ENCODE peak calls at places on chromosome 20, in eight cellular contexts. I is GM23248, J is heart left ventricle, B is lower lobe of right lung, U is body of pancreas, M is uterus, E is pancreas, X is stomach. C is an unnamed sample. For H3K4me1, the result is how much of the 10 kb centered on the place peaks cover.

GRCh38 chr20:9978395-9979004 is 56.3 kb upstream of the ANKEF1 start:
- DNase-seq in I (peak), J (no peak), B (no peak), U (peak), M (peak), E (no peak), X (no peak), C (peak)

GRCh38 chr20:21027569-21027968 is 78.6 kb downstream of the LINC00237 start:
- DNase-seq in I (peak), J (no peak), B (no peak), U (no peak), M (no peak), E (no peak), X (no peak), C (no peak)

GRCh38 chr20:31576751-31577150 is 28.3 kb upstream of the ID1 start:
- DNase-seq in I (no peak), J (no peak), B (no peak), U (no peak), M (no peak), E (no peak), X (no peak), C (no peak)

GRCh38 chr20:35007413-35007812 is 51.7 kb downstream of the MYH7B start:
- DNase-seq in I (no peak), J (no peak), B (no peak), U (no peak), M (peak), E (no peak), X (no peak), C (no peak)

GRCh38 chr20:32810941-32811340 is 8.8 kb upstream of the MAPRE1 start:
- DNase-seq in I (no peak), J (no peak), B (no peak), U (no peak), M (no peak), E (no peak), X (no peak), C (no peak)

GRCh38 chr20:428658-429200 is 20.6 kb downstream of the RBCK1 start:
- DNase-seq in I (no peak), J (no peak), B (no peak), U (no peak), M (no peak), E (no peak), X (no peak), C (no peak)

GRCh38 chr20:9583151-9583550 is 68.8 kb downstream of the LAMP5 start:
- DNase-seq in I (no peak), J (no peak), B (no peak), U (no peak), M (no peak), E (no peak), X (no peak), C (no peak)

GRCh38 chr20:63165538-63166422 is 50.2 kb downstream of the YTHDF1 start:
- DNase-seq in I (no peak), J (peak), B (no peak), U (no peak), M (no peak), E (peak), X (no peak), C (no peak)

GRCh38 chr20:33437141-33437911 is 6.2 kb downstream of the SNTA1 start:
- DNase-seq in I (no peak), J (peak), B (no peak), U (peak), M (peak), E (no peak), X (no peak), C (peak)

GRCh38 chr20:9617062-9617461 is 102.7 kb downstream of the LAMP5 start:
- DNase-seq in I (peak), J (no peak), B (peak), U (peak), M (peak), E (no peak), X (peak), C (peak)

GRCh38 chr20:51579137-51579536 is 36.6 kb upstream of the NFATC2 start:
- DNase-seq in I (peak), J (no peak), B (no peak), U (no peak), M (no peak), E (no peak), X (no peak), C (no peak)

GRCh38 chr20:41264819-41265218 is 52.7 kb downstream of the ZHX3 start:
- DNase-seq in I (no peak), J (no peak), B (no peak), U (no peak), M (no peak), E (no peak), X (no peak), C (no peak)

GRCh38 chr20:9911519-9911918 is 72.6 kb upstream of the PAK5 start:
- DNase-seq in I (no peak), J (no peak), B (no peak), U (no peak), M (no peak), E (no peak), X (no peak), C (no peak)

GRCh38 chr20:14921546-14921945 is 584.1 kb upstream of the FLRT3 start:
- DNase-seq in I (peak), J (no peak), B (no peak), U (no peak), M (no peak), E (no peak), X (no peak), C (no peak)

GRCh38 chr20:38143646-38144554 is 21.2 kb downstream of the TGM2 start:
- DNase-seq in I (peak), J (peak), B (no peak), U (peak), M (peak), E (peak), X (peak), C (no peak)

GRCh38 chr20:48636301-48636700 is 191.5 kb downstream of the PREX1 start:
- DNase-seq in I (no peak), J (no peak), B (no peak), U (no peak), M (no peak), E (no peak), X (no peak), C (no peak)

GRCh38 chr20:9503530-9504251 is 10.7 kb upstream of the LAMP5 start:
- DNase-seq in I (peak), J (no peak), B (peak), U (peak), M (no peak), E (no peak), X (no peak), C (no peak)

GRCh38 chr20:38523697-38524096 is 51.1 kb downstream of the RALGAPB start:
- DNase-seq in I (peak), J (no peak), B (no peak), U (no peak), M (no peak), E (no peak), X (no peak), C (no peak)

GRCh38 chr20:62980380-62980960 is 26.3 kb downstream of the BHLHE23 start:
- DNase-seq in I (no peak), J (no peak), B (no peak), U (no peak), M (no peak), E (no peak), X (no peak), C (no peak)

GRCh38 chr20:18042211-18042610 is 15.5 kb downstream of the OVOL2 start:
- DNase-seq in I (no peak), J (no peak), B (no peak), U (no peak), M (no peak), E (peak), X (no peak), C (no peak)

GRCh38 chr20:8305449-8305978 is 173.4 kb downstream of the PLCB1 start:
- DNase-seq in I (peak), J (peak), B (peak), U (peak), M (peak), E (peak), X (peak), C (peak)

GRCh38 chr20:5658897-5659296 is 91.3 kb upstream of the SHLD1 start:
- DNase-seq in I (peak), J (no peak), B (peak), U (peak), M (peak), E (no peak), X (peak), C (peak)

GRCh38 chr20:21225215-21225947 is 77.8 kb upstream of the XRN2 start:
- DNase-seq in I (no peak), J (no peak), B (no peak), U (no peak), M (no peak), E (no peak), X (no peak), C (no peak)

GRCh38 chr20:37968726-37969401 is 64.4 kb downstream of the TTI1 start:
- DNase-seq in I (peak), J (no peak), B (no peak), U (no peak), M (no peak), E (no peak), X (no peak), C (no peak)

GRCh38 chr20:25135031-25135430 is 53.1 kb upstream of the VSX1 start:
- DNase-seq in I (no peak), J (no peak), B (no peak), U (peak), M (no peak), E (no peak), X (no peak), C (no peak)

GRCh38 chr20:57504411-57504810 is 20.5 kb downstream of the CTCFL start:
- DNase-seq in I (no peak), J (no peak), B (no peak), U (no peak), M (no peak), E (no peak), X (no peak), C (no peak)

GRCh38 chr20:38680492-38681118 is 43.7 kb upstream of the SLC32A1 start:
- DNase-seq in I (peak), J (no peak), B (no peak), U (no peak), M (no peak), E (no peak), X (no peak), C (no peak)

GRCh38 chr20:22425344-22426295 is 158.8 kb downstream of the FOXA2 start:
- DNase-seq in I (no peak), J (no peak), B (no peak), U (no peak), M (no peak), E (no peak), X (no peak), C (no peak)

GRCh38 chr20:49765846-49766541 is 46.6 kb upstream of the SLC9A8 start:
- DNase-seq in I (no peak), J (no peak), B (no peak), U (no peak), M (no peak), E (no peak), X (no peak), C (no peak)

GRCh38 chr20:23350855-23351838 is 556 bp downstream of the NXT1 start:
- DNase-seq in I (peak), J (no peak), B (peak), U (peak), M (peak), E (peak), X (peak), C (no peak)

GRCh38 chr20:16613954-16614353 is 40.7 kb upstream of the KIF16B start:
- DNase-seq in I (no peak), J (no peak), B (no peak), U (no peak), M (no peak), E (no peak), X (no peak), C (no peak)

DNA sequence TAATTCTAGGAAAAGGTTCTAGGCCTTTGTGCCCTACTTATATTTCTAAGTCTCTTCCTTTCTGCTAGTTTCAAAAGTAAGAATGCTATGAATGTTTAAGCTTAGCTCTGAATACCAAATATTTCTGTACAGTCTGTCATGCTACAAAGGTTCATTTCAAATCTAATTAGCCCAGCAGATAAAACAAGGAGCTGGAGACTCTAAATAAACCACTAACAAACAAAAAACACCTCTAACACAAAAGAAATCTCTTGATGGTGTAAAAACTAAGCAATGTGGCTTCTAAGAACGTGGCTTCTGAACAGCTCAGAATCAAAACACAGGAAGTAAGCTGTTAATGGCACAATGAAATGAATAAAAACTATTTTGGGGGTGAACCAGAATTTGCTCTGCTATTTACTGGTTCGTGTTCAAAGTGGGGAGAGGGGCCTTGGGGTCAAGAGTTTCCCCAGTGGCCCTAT is 198.3 kb downstream of the BCAS1 start:
- DNase-seq in I (peak), J (no peak), B (no peak), U (no peak), M (no peak), E (no peak), X (no peak), C (no peak)
- H3K4me3 ChIP-seq in I (peak), J (no peak), B (no peak), U (no peak), M (no peak), E (no peak), X (no peak), C (no peak)

DNA sequence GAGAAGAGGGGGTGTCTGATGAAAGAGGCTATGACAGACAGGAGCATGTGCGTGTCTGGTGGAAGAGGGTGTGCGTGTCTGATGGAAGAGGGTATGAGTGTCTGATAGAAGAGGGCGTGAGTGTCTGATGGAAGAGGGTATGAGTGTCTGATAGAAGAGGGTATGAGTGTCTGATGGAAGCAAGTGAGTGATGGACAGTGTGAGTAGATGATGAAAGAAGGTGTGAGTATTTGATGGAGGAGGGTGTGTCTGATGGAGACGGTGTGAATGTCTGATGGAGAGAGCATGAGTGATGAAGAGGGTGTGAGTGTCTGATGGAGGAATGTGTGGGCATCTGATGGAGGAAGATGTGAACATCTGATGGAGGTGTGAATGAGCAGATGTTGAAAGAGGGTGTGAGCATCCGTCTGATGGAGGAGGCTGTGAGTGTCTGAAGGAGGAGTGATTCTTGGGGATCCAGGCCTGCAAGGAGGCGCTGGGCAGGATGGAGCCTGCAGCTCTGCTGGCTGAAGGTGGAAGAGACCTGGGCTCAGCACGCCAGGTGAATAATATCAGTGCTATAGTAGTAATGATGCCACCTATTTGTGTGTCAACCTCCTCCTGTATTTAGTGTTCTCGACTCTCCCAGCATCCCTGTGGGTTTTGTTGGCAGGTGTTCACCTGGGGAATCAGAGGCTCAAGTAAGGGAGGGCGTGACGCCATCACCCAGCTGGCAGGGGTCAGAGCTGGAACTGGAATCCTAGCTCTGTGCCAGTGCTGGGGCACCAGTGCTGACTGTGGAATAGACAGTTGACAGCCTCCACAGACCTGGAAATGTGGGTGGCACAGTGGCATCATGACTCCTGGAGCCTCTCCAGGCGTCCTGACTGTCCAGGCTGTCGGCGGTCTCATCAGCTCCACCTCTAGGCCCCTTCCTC is 103.1 kb downstream of the SYCP2 start:
- DNase-seq in I (no peak), J (no peak), B (no peak), U (no peak), M (no peak), E (no peak), X (no peak), C (no peak)
- H3K4me1 ChIP-seq in I (under half), J (under half), B (under half), U (under half), M (under half), E (under half), X (under half), C (under half)

GRCh38 chr20:36093025-36093803 is 61.3 kb upstream of the EPB41L1 start:
- DNase-seq in I (peak), J (peak), B (peak), U (peak), M (peak), E (peak), X (peak), C (peak)

GRCh38 chr20:36092424-36093024 is 62.0 kb upstream of the EPB41L1 start:
- DNase-seq in I (peak), J (peak), B (no peak), U (peak), M (no peak), E (peak), X (peak), C (no peak)

GRCh38 chr20:36086767-36087166 is 67.8 kb upstream of the EPB41L1 start:
- DNase-seq in I (no peak), J (no peak), B (no peak), U (no peak), M (no peak), E (no peak), X (no peak), C (no peak)

GRCh38 chr20:36091561-36092423 is 62.7 kb upstream of the EPB41L1 start:
- DNase-seq in I (no peak), J (no peak), B (no peak), U (no peak), M (no peak), E (peak), X (no peak), C (no peak)

DNA sequence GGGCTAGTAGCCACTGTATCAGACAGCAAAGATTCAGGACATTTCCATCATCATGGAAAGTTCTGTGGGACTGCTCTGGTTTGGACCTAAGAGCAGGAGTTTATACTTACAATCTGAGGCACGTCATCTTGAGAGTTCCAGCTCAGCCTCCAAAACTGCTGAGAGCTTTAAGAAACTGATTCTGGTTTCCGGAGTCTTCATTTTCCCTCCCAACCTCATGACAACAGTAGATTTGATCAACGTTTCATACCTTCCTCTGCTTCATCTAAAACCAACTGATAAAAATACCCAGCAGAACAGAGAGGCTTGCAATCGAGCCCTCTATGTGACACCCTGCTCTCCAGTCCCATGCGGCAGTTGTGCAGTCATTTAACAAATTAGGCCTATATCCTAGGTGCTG is 64.3 kb upstream of the EPB41L1 start:
- DNase-seq in I (no peak), J (no peak), B (no peak), U (no peak), M (no peak), E (no peak), X (no peak), C (no peak)
- H3K27ac ChIP-seq in I (no peak), J (no peak), B (no peak), U (no peak), M (no peak), E (no peak), X (peak), C (no peak)

GRCh38 chr20:39795401-39796272 is 833.5 kb downstream of the DHX35 start:
- DNase-seq in I (peak), J (no peak), B (no peak), U (no peak), M (peak), E (no peak), X (no peak), C (no peak)

GRCh38 chr20:39800548-39800947 is 838.4 kb downstream of the DHX35 start:
- DNase-seq in I (peak), J (peak), B (no peak), U (peak), M (peak), E (no peak), X (no peak), C (peak)

GRCh38 chr20:39800111-39800510 is 838.0 kb downstream of the DHX35 start:
- DNase-seq in I (peak), J (no peak), B (no peak), U (no peak), M (no peak), E (no peak), X (no peak), C (no peak)

DNA sequence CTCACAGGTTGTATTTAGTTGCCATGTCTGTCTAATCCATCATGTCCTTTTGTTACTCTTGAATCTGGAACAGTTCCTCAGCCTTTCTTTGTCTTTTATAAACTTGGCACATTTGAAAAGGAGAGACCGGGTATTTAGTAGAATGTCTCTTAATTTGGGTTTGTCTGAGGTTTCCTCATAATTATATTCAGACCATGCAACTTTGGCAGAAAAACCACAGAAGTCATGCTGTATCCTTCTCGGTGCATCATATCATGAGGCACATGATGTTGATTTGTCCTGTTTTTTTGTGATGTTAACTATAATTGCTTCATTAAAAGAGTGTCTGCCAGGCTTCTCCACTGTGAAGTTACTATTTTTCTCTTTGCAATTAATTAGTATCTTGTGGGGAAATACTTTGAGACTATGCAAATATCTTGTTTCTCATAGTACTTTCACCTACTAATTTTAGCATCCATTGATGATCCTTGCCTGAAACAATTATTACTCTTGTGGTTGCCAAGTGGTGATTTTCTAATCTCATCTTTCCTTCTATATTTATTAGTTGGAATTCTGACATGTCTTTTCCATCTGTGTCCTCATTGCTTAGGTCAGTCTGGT is 837.3 kb downstream of the DHX35 start:
- DNase-seq in I (peak), J (no peak), B (no peak), U (no peak), M (no peak), E (no peak), X (no peak), C (no peak)
- H3K4me3 ChIP-seq in I (peak), J (no peak), B (no peak), U (no peak), M (no peak), E (no peak), X (no peak), C (no peak)

DNA sequence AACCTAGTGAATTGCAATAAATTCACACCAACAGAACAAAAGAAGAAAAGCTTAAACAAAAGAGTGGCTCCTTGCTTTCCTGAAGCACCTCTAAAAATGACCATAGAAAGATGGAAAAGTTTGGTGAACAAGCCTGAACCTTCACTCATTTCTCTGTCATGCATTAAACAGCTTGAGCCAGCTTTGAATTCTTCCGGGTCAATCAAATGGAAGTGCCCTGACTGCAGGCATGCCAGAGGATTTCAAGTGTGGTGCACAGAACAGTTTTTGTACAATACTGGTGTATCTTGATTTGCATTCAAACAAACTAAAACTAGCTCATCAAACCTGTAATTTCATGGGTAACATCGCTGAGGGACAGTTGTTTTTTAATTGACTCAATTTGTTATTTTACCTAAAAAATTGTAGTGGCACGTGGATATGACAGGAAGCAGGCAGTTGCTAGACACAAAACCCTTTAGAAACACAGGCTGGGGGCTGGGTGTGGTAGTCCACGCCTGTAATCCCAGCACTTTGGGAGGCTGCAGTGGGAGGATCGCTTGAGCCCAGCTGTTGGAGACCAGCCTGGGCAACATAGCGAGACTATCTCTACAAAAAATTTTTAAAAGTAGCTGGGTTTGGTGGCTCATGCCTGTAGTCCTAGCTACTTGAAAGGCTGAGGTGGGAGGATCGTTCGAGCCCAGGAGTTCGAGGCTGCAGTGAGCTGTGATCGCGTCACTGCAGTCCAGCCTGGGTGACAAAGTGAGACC is 9.1 kb downstream of the CASS4 start:
- DNase-seq in I (no peak), J (no peak), B (no peak), U (no peak), M (no peak), E (no peak), X (no peak), C (no peak)
- H3K4me1 ChIP-seq in I (half or more), J (under half), B (half or more), U (under half), M (under half), E (under half), X (under half), C (half or more)

C was measured in heart right ventricle.